ENCODE peak calls at places on chromosomes 5 and 9, in ten cellular contexts. One of them, this sample, is unnamed.

GRCh38 chr9:78296208-78296892 is 575 bp upstream of the PSAT1 start:
- DNase-seq in Caco-2: peak; percentile 34
- DNase-seq in stimulated activated CD4-positive, alpha-beta T cell treated with anti-CD3 and anti-CD28 coated beads, Interleukin-4, amount 100 ng/mL, for 48 hours: no peak
- DNase-seq in uterus: no peak
- DNase-seq in colonic mucosa: peak; percentile 50
- DNase-seq in skeletal muscle cell: no peak
- DNase-seq in progenitor cell of endocrine pancreas: no peak
- DNase-seq in Kasumi-1: no peak
- DNase-seq in lung: peak; percentile 58
- DNase-seq in activated T-cell treated with anti-CD3 and anti-CD28 coated beads for 24 hours: no peak
- DNase-seq in this sample: no peak

GRCh38 chr5:38830521-38831051 is 15.2 kb upstream of the OSMR start:
- DNase-seq in Caco-2: no peak
- DNase-seq in stimulated activated CD4-positive, alpha-beta T cell treated with anti-CD3 and anti-CD28 coated beads, Interleukin-4, amount 100 ng/mL, for 48 hours: no peak
- DNase-seq in uterus: no peak
- DNase-seq in colonic mucosa: no peak
- DNase-seq in skeletal muscle cell: peak; percentile 36
- DNase-seq in progenitor cell of endocrine pancreas: no peak
- DNase-seq in Kasumi-1: no peak
- DNase-seq in lung: no peak
- DNase-seq in activated T-cell treated with anti-CD3 and anti-CD28 coated beads for 24 hours: no peak
- DNase-seq in this sample: no peak

GRCh38 chr9:78004478-78005229 is 27.0 kb downstream of the GNAQ start:
- DNase-seq in Caco-2: no peak
- DNase-seq in stimulated activated CD4-positive, alpha-beta T cell treated with anti-CD3 and anti-CD28 coated beads, Interleukin-4, amount 100 ng/mL, for 48 hours: no peak
- DNase-seq in uterus: no peak
- DNase-seq in colonic mucosa: no peak
- DNase-seq in skeletal muscle cell: no peak
- DNase-seq in progenitor cell of endocrine pancreas: no peak
- DNase-seq in Kasumi-1: peak; percentile 19
- DNase-seq in lung: no peak
- DNase-seq in activated T-cell treated with anti-CD3 and anti-CD28 coated beads for 24 hours: no peak
- DNase-seq in this sample: no peak

GRCh38 chr5:141493500-141494422 is 4.9 kb downstream of the PCDHGC5 start:
- DNase-seq in Caco-2: no peak
- DNase-seq in stimulated activated CD4-positive, alpha-beta T cell treated with anti-CD3 and anti-CD28 coated beads, Interleukin-4, amount 100 ng/mL, for 48 hours: no peak
- DNase-seq in uterus: no peak
- DNase-seq in colonic mucosa: no peak
- DNase-seq in skeletal muscle cell: no peak
- DNase-seq in progenitor cell of endocrine pancreas: no peak
- DNase-seq in Kasumi-1: no peak
- DNase-seq in lung: no peak
- DNase-seq in activated T-cell treated with anti-CD3 and anti-CD28 coated beads for 24 hours: no peak
- DNase-seq in this sample: no peak

GRCh38 chr9:137077010-137077747 is at the start of gene UAP1L1:
- DNase-seq in Caco-2: peak; percentile 69
- DNase-seq in stimulated activated CD4-positive, alpha-beta T cell treated with anti-CD3 and anti-CD28 coated beads, Interleukin-4, amount 100 ng/mL, for 48 hours: peak; percentile 23
- DNase-seq in uterus: peak; percentile 70
- DNase-seq in colonic mucosa: peak; percentile 84
- DNase-seq in skeletal muscle cell: no peak
- DNase-seq in progenitor cell of endocrine pancreas: no peak
- DNase-seq in Kasumi-1: peak; percentile 8
- DNase-seq in lung: peak; percentile 81
- DNase-seq in activated T-cell treated with anti-CD3 and anti-CD28 coated beads for 24 hours: no peak
- DNase-seq in this sample: no peak

GRCh38 chr9:133148351-133149129 is 15.2 kb downstream of the GBGT1 start:
- DNase-seq in Caco-2: no peak
- DNase-seq in stimulated activated CD4-positive, alpha-beta T cell treated with anti-CD3 and anti-CD28 coated beads, Interleukin-4, amount 100 ng/mL, for 48 hours: no peak
- DNase-seq in uterus: peak; percentile 57
- DNase-seq in colonic mucosa: peak; percentile 65
- DNase-seq in skeletal muscle cell: no peak
- DNase-seq in progenitor cell of endocrine pancreas: no peak
- DNase-seq in Kasumi-1: peak; percentile 42
- DNase-seq in lung: no peak
- DNase-seq in activated T-cell treated with anti-CD3 and anti-CD28 coated beads for 24 hours: no peak
- DNase-seq in this sample: no peak

GRCh38 chr9:87336914-87337333 is 160.7 kb upstream of the DAPK1 start:
- DNase-seq in Caco-2: peak; percentile 48
- DNase-seq in stimulated activated CD4-positive, alpha-beta T cell treated with anti-CD3 and anti-CD28 coated beads, Interleukin-4, amount 100 ng/mL, for 48 hours: no peak
- DNase-seq in uterus: peak; percentile 50
- DNase-seq in colonic mucosa: peak; percentile 24
- DNase-seq in skeletal muscle cell: peak; percentile 54
- DNase-seq in progenitor cell of endocrine pancreas: no peak
- DNase-seq in Kasumi-1: peak; percentile 86
- DNase-seq in lung: no peak
- DNase-seq in activated T-cell treated with anti-CD3 and anti-CD28 coated beads for 24 hours: no peak
- DNase-seq in this sample: peak; percentile 10

GRCh38 chr9:27528278-27528885 is 1.2 kb downstream of the MOB3B start:
- DNase-seq in Caco-2: peak; percentile 56
- DNase-seq in stimulated activated CD4-positive, alpha-beta T cell treated with anti-CD3 and anti-CD28 coated beads, Interleukin-4, amount 100 ng/mL, for 48 hours: no peak
- DNase-seq in uterus: peak; percentile 87
- DNase-seq in colonic mucosa: peak; percentile 92
- DNase-seq in skeletal muscle cell: no peak
- DNase-seq in progenitor cell of endocrine pancreas: peak; percentile 50
- DNase-seq in Kasumi-1: peak; percentile 9
- DNase-seq in lung: peak; percentile 74
- DNase-seq in activated T-cell treated with anti-CD3 and anti-CD28 coated beads for 24 hours: peak; percentile 31
- DNase-seq in this sample: no peak

GRCh38 chr9:18396102-18396728 is 77.7 kb upstream of the ADAMTSL1 start:
- DNase-seq in Caco-2: no peak
- DNase-seq in stimulated activated CD4-positive, alpha-beta T cell treated with anti-CD3 and anti-CD28 coated beads, Interleukin-4, amount 100 ng/mL, for 48 hours: no peak
- DNase-seq in uterus: no peak
- DNase-seq in colonic mucosa: no peak
- DNase-seq in skeletal muscle cell: no peak
- DNase-seq in progenitor cell of endocrine pancreas: no peak
- DNase-seq in Kasumi-1: peak; percentile 1
- DNase-seq in lung: no peak
- DNase-seq in activated T-cell treated with anti-CD3 and anti-CD28 coated beads for 24 hours: no peak
- DNase-seq in this sample: no peak

GRCh38 chr5:91076138-91076537 is 307.0 kb downstream of the ARRDC3 start:
- DNase-seq in Caco-2: no peak
- DNase-seq in stimulated activated CD4-positive, alpha-beta T cell treated with anti-CD3 and anti-CD28 coated beads, Interleukin-4, amount 100 ng/mL, for 48 hours: no peak
- DNase-seq in uterus: no peak
- DNase-seq in colonic mucosa: no peak
- DNase-seq in skeletal muscle cell: no peak
- DNase-seq in progenitor cell of endocrine pancreas: no peak
- DNase-seq in Kasumi-1: no peak
- DNase-seq in lung: no peak
- DNase-seq in activated T-cell treated with anti-CD3 and anti-CD28 coated beads for 24 hours: no peak
- DNase-seq in this sample: no peak

GRCh38 chr5:114185274-114185673 is 176.6 kb upstream of the KCNN2 start:
- DNase-seq in Caco-2: no peak
- DNase-seq in stimulated activated CD4-positive, alpha-beta T cell treated with anti-CD3 and anti-CD28 coated beads, Interleukin-4, amount 100 ng/mL, for 48 hours: no peak
- DNase-seq in uterus: no peak
- DNase-seq in colonic mucosa: no peak
- DNase-seq in skeletal muscle cell: no peak
- DNase-seq in progenitor cell of endocrine pancreas: no peak
- DNase-seq in Kasumi-1: no peak
- DNase-seq in lung: no peak
- DNase-seq in activated T-cell treated with anti-CD3 and anti-CD28 coated beads for 24 hours: no peak
- DNase-seq in this sample: no peak

GRCh38 chr5:154110054-154110453 is 71.3 kb downstream of the MFAP3 start:
- DNase-seq in Caco-2: no peak
- DNase-seq in stimulated activated CD4-positive, alpha-beta T cell treated with anti-CD3 and anti-CD28 coated beads, Interleukin-4, amount 100 ng/mL, for 48 hours: no peak
- DNase-seq in uterus: no peak
- DNase-seq in colonic mucosa: no peak
- DNase-seq in skeletal muscle cell: no peak
- DNase-seq in progenitor cell of endocrine pancreas: no peak
- DNase-seq in Kasumi-1: no peak
- DNase-seq in lung: no peak
- DNase-seq in activated T-cell treated with anti-CD3 and anti-CD28 coated beads for 24 hours: no peak
- DNase-seq in this sample: no peak

This sample was measured in Panc1.